ENCODE peak calls at places on chromosome 14, in five cellular contexts. F, Z, K, H and E are unnamed samples.

GRCh38 chr14:93137864-93138263 is 22.1 kb upstream of the ITPK1 start:
- DNase-seq in F (no peak), Z (no peak), K (no peak), H (no peak), E (no peak)

GRCh38 chr14:58151264-58151700 is 731 bp downstream of the ARMH4 start:
- DNase-seq in F (peak), Z (no peak), K (no peak), H (no peak), E (no peak)

GRCh38 chr14:25049559-25050493 is at the start of gene STXBP6:
- DNase-seq in F (peak), Z (no peak), K (peak), H (no peak), E (peak)

GRCh38 chr14:89178802-89179201 is 238.2 kb downstream of the FOXN3 start:
- DNase-seq in F (no peak), Z (no peak), K (no peak), H (no peak), E (no peak)

GRCh38 chr14:64721391-64721791 is 17.2 kb downstream of the PLEKHG3 start:
- DNase-seq in F (no peak), Z (no peak), K (no peak), H (peak), E (no peak)

GRCh38 chr14:24441904-24442239 is 704 bp downstream of the SDR39U1 start:
- DNase-seq in F (no peak), Z (no peak), K (no peak), H (no peak), E (no peak)

GRCh38 chr14:34465069-34465859 is 3.2 kb upstream of the SPTSSA start:
- DNase-seq in F (no peak), Z (no peak), K (peak), H (no peak), E (no peak)

GRCh38 chr14:24612186-24612585 is 2.7 kb upstream of the GZMH start:
- DNase-seq in F (no peak), Z (no peak), K (peak), H (no peak), E (no peak)

GRCh38 chr14:91036741-91037469 is 23.5 kb downstream of the RPS6KA5 start:
- DNase-seq in F (no peak), Z (no peak), K (no peak), H (no peak), E (no peak)

GRCh38 chr14:76007852-76008251 is 22.3 kb downstream of the IFT43 start:
- DNase-seq in F (no peak), Z (no peak), K (no peak), H (no peak), E (no peak)

GRCh38 chr14:87566986-87567385 is 426.0 kb downstream of the GALC start:
- DNase-seq in F (no peak), Z (no peak), K (no peak), H (no peak), E (no peak)

GRCh38 chr14:31337331-31337730 is 83.0 kb downstream of the HEATR5A start:
- DNase-seq in F (no peak), Z (no peak), K (no peak), H (no peak), E (no peak)

GRCh38 chr14:28298156-28298555 is 468.4 kb upstream of the FOXG1 start:
- DNase-seq in F (no peak), Z (no peak), K (no peak), H (no peak), E (no peak)

GRCh38 chr14:63713765-63714164 is 14.1 kb downstream of the SGPP1 start:
- DNase-seq in F (no peak), Z (peak), K (no peak), H (no peak), E (no peak)

GRCh38 chr14:80974338-80975078 is 19.1 kb downstream of the TSHR start:
- DNase-seq in F (no peak), Z (no peak), K (no peak), H (no peak), E (no peak)

GRCh38 chr14:55592426-55592825 is 12.4 kb downstream of the KTN1 start:
- DNase-seq in F (no peak), Z (no peak), K (no peak), H (no peak), E (no peak)

GRCh38 chr14:59829941-59830734 is 40.4 kb downstream of the RTN1 start:
- DNase-seq in F (no peak), Z (peak), K (no peak), H (no peak), E (no peak)
- TF ChIP-seq CTCF in F (no peak), Z (no peak), K (no peak), H (no peak), E (no peak)

DNA sequence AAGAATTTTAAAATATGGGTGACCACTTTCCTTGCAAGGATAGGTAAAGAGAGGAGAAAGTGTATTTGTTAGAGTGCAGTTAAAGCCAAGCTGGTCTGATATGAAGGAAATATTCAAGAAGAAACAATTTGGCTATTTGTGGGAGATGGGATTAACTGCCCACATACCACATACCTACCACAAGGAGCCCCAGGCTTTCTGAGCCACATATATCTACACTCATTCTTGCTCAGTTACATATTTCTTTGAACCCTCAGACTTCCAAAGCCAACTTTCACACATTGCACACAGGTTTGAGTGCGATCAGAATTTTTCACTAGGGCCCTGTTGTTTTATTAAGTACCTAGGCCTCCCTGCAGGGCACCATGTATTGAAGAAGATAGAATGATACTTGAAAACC is 330.2 kb downstream of the ZFP36L1 start:
- DNase-seq in F (no peak), Z (no peak), K (no peak), H (no peak), E (no peak)
- TF ChIP-seq CTCF in F (no peak), Z (peak), K (no peak), H (no peak), E (no peak)

GRCh38 chr14:74846168-74846567 is 29.8 kb downstream of the PROX2 start:
- DNase-seq in F (no peak), Z (no peak), K (no peak), H (no peak), E (no peak)

GRCh38 chr14:74841230-74842207 is 34.4 kb downstream of the PROX2 start:
- DNase-seq in F (no peak), Z (no peak), K (peak), H (no peak), E (no peak)

GRCh38 chr14:74846968-74847549 is 28.9 kb downstream of the PROX2 start:
- DNase-seq in F (no peak), Z (no peak), K (no peak), H (no peak), E (no peak)

GRCh38 chr14:74840603-74841030 is 35.3 kb downstream of the PROX2 start:
- DNase-seq in F (no peak), Z (no peak), K (no peak), H (no peak), E (no peak)

DNA sequence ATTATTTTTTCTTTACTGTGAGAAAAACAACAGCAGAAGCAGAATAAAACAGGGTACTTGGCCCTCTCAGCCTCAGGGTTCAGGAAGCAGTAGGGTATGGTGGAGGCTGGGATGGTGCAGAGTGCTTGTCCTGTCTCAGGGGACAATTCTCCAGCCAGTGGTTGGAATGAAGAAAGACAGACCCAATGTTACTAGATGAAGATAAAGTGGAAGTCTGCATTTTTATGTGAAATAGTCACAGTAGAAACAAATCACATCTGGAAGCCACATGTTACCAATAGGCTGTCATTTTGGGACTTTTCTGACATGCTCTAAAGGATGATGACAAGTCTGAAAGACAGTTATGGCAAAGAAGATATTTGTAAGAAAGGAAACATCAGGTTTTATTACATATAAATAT is 32.3 kb downstream of the PROX2 start:
- DNase-seq in F (no peak), Z (no peak), K (no peak), H (no peak), E (no peak)
- TF ChIP-seq CTCF in F (no peak), Z (no peak), K (no peak), H (no peak), E (no peak)

DNA sequence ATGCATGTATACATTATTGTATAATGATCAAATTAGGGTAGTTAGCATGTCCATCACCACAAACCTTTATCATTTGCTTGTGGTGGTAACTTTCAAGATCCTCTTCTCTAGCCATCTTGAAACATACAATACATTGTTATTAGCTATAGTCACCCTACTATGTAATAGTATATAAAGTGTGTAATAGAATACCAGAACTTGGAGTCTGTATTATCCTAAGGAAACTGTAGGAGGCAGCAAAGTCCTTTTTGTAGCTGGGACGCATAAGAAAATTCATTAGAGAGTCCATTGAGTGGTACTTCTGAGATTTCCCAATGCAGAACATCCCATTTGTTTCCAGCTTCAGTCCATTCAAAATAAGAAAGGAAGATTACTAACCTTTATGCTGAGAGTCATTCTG is 325.9 kb upstream of the LRFN5 start:
- DNase-seq in F (peak), Z (no peak), K (no peak), H (no peak), E (no peak)
- TF ChIP-seq CTCF in F (peak), Z (no peak), K (no peak), H (no peak), E (no peak)

DNA sequence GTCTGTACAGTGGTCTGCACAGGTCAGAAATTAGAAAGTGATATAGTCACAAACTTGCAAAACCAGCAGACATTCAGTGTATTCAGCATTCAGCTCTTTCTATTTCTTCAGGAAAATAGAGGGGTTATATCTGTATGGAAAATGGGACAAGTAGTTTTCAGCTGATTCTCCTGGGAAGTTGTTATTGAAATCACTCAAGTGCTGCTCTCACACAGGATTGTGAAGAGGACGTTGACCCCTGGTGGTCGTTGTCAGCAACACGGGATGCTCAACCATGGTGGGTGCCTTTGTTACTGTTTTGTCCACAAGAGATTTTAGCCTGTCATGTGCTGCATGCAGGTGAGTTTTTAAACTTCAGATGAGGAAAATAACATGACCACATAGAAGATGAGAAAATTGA is 981.8 kb downstream of the TMEM121 start:
- DNase-seq in F (no peak), Z (no peak), K (no peak), H (no peak), E (no peak)
- TF ChIP-seq CTCF in F (no peak), Z (no peak), K (no peak), H (no peak), E (no peak)

GRCh38 chr14:99445916-99446315 is 34.7 kb downstream of the SETD3 start:
- DNase-seq in F (no peak), Z (no peak), K (no peak), H (no peak), E (no peak)

GRCh38 chr14:99440278-99440677 is 40.4 kb downstream of the SETD3 start:
- DNase-seq in F (no peak), Z (no peak), K (no peak), H (no peak), E (no peak)

GRCh38 chr14:99441918-99442317 is 38.7 kb downstream of the SETD3 start:
- DNase-seq in F (no peak), Z (no peak), K (no peak), H (no peak), E (no peak)

GRCh38 chr14:99437706-99438105 is 43.0 kb downstream of the SETD3 start:
- DNase-seq in F (no peak), Z (no peak), K (no peak), H (no peak), E (no peak)

DNA sequence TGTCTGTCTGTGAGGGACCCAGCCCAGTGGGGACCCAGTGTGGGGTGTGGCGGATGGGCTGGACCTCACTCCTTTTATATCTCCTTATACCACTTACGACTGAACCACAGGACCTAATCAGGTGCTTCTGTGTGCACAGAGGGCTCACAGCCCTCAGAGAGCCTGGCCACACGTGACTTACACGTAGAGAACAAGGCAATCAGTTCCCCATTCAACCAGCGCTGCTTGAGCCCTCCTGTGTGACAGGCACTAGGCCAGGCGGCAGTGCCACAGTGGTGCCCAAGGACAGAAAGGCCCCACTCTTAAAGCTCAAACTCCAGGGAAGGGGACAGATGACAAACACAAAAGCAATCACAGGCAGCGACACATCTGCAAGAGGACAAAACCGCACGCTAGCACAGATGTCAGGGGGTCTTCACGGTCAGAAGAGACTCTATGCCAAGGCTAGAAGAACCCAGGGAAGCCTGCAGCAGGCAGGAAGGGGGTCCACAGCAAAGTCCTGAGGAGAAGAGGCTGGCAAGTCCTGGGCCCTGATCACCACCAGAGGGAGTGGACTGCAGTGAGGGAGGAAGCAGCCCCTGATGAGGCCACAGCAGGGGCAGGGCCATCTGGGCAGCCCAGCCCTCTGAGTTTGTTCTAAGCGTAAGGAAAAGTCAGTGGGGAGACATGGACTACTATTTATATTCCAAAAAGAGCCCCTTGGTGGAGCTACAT is 39.3 kb downstream of the SETD3 start:
- DNase-seq in F (peak), Z (no peak), K (no peak), H (no peak), E (no peak)
- TF ChIP-seq CTCF in F (peak), Z (no peak), K (no peak), H (no peak), E (no peak)

GRCh38 chr14:22847661-22848341 is 11.4 kb downstream of the MMP14 start:
- DNase-seq in F (no peak), Z (no peak), K (no peak), H (no peak), E (no peak)
- TF ChIP-seq CTCF in F (no peak), Z (no peak), K (no peak), H (no peak), E (no peak)

DNA sequence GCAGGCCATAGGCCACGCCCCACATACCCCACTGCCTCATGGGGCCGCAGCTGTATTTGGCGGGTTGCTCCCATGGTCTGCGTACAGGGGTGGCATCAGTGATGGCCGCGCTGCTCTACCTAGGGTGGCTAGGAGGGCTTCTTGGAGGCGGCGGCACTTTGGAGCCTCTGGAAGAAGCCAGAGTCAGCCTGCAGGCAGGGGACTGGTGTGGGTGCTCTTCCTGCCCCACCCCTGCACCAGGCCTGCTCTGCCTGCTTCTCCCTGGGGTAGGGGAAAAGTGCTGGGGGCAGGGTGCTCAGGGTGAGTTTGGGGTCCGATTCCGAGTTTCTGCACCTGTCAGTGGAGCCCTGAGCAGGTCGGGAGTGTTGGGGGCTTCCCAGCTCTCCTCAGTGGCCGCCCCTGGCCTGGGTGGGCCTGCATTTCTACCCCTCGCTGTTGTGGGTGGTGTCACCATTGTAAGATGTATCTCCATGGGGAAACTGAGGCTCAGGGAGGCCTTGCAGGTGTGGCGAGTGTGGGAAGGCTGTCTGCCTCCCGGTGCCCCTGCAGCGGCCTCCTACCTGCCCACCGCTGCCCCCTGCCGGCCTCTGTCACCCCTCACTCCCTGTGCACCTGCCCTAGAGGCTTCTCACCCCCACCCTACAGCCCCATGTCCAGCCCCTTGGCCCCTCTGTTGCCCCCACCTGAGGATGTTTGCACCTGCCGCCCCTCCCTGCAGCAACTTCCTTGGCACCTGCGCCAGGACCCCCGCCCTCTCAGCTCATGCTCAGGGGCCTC is 5.5 kb downstream of the CEP170B start:
- DNase-seq in F (peak), Z (no peak), K (peak), H (no peak), E (no peak)
- TF ChIP-seq CTCF in F (no peak), Z (peak), K (peak), H (peak), E (no peak)

GRCh38 chr14:104433401-104434213 is 146.0 kb upstream of the C14orf180 start:
- DNase-seq in F (no peak), Z (no peak), K (no peak), H (peak), E (peak)

GRCh38 chr14:104434214-104435076 is 145.1 kb upstream of the C14orf180 start:
- DNase-seq in F (no peak), Z (no peak), K (no peak), H (peak), E (no peak)

GRCh38 chr14:104431351-104431928 is 148.1 kb upstream of the C14orf180 start:
- DNase-seq in F (no peak), Z (no peak), K (no peak), H (no peak), E (no peak)

GRCh38 chr14:104431929-104432541 is 147.5 kb upstream of the C14orf180 start:
- DNase-seq in F (no peak), Z (no peak), K (no peak), H (no peak), E (no peak)

GRCh38 chr14:104432611-104433231 is 146.8 kb upstream of the C14orf180 start:
- DNase-seq in F (no peak), Z (no peak), K (no peak), H (peak), E (peak)
- TF ChIP-seq CTCF in F (no peak), Z (no peak), K (no peak), H (no peak), E (no peak)

GRCh38 chr14:38646391-38646790 is 390.5 kb upstream of the CLEC14A start:
- DNase-seq in F (no peak), Z (no peak), K (no peak), H (no peak), E (no peak)
- TF ChIP-seq CTCF in F (no peak), Z (no peak), K (no peak), H (no peak), E (no peak)